ENCODE peak calls at places on chromosomes 12 and 14, in nine cellular contexts. L is posterior cingulate gyrus; B is NCI-H2029; T is epithelial cell of esophagus; J is fibroblast of mammary gland; V is stimulated activated CD8-positive, alpha-beta memory T cell treated with anti-CD3 and anti-CD28 coated beads, Interleukin-7, amount 100 ng/mL, for 4 hours; M is NCI-H82; R is mucosa of gallbladder; W is ELR. K is an unnamed sample.

GRCh38 chr12:38445040-38445439 is 128.5 kb downstream of the ALG10B start:
- DNase-seq in J (no peak), W (no peak), M (no peak), V (no peak), R (no peak), T (no peak), B (no peak), L (peak), K (no peak)

GRCh38 chr12:22447223-22447622 is 97.1 kb downstream of the C2CD5 start:
- DNase-seq in J (no peak), T (peak), M (peak), L (no peak), V (no peak), R (no peak), W (no peak), B (no peak), K (no peak)

GRCh38 chr12:45235087-45236025 is 19.5 kb downstream of the ANO6 start:
- DNase-seq in R (peak), W (peak), L (no peak), V (no peak), T (peak), B (no peak), M (no peak), J (peak), K (no peak)

GRCh38 chr14:67241416-67242362 is at the start of gene PALS1:
- DNase-seq in T (peak), M (peak), R (peak), L (no peak), W (peak), J (peak), V (no peak), B (peak), K (peak)

GRCh38 chr14:97407701-97408407 is 610.7 kb downstream of the VRK1 start:
- DNase-seq in R (no peak), V (no peak), W (no peak), T (no peak), B (no peak), M (no peak), L (no peak), J (no peak), K (no peak)

GRCh38 chr12:3885179-3886094 is 12.2 kb upstream of the PARP11 start:
- DNase-seq in B (no peak), J (peak), M (peak), T (peak), V (no peak), L (no peak), R (peak), W (peak), K (peak)

GRCh38 chr12:4824415-4824814 is 85.3 kb upstream of the KCNA1 start:
- DNase-seq in B (no peak), M (no peak), J (peak), R (no peak), L (no peak), V (no peak), T (peak), W (peak), K (no peak)

GRCh38 chr12:84697141-84697540 is 215.5 kb downstream of the SLC6A15 start:
- DNase-seq in L (no peak), M (no peak), W (no peak), T (no peak), R (no peak), J (no peak), V (no peak), B (no peak), K (no peak)

GRCh38 chr12:26121841-26122680 is 2.8 kb downstream of the BHLHE41 start:
- DNase-seq in L (peak), B (no peak), W (peak), T (peak), J (peak), R (no peak), V (peak), M (peak), K (no peak)

GRCh38 chr14:103711516-103712431 is 3.5 kb downstream of the XRCC3 start:
- DNase-seq in B (peak), T (peak), L (peak), J (no peak), R (no peak), M (no peak), W (no peak), V (no peak), K (no peak)

GRCh38 chr12:24719293-24719721 is 229.6 kb downstream of the BCAT1 start:
- DNase-seq in M (no peak), L (no peak), J (peak), B (no peak), W (peak), R (no peak), T (peak), V (peak), K (no peak)

GRCh38 chr12:94263011-94263786 is 114.8 kb downstream of the PLXNC1 start:
- DNase-seq in L (no peak), B (peak), M (no peak), R (peak), V (peak), W (no peak), T (no peak), J (no peak), K (no peak)

GRCh38 chr12:34393821-34394150 is 371.5 kb downstream of the ALG10 start:
- DNase-seq in R (no peak), T (no peak), M (no peak), V (no peak), J (no peak), B (no peak), L (no peak), W (no peak), K (no peak)

GRCh38 chr12:24069532-24070395 is 120.3 kb upstream of the SOX5 start:
- DNase-seq in T (peak), M (peak), V (no peak), L (peak), W (no peak), B (peak), R (peak), J (no peak), K (no peak)

GRCh38 chr14:29235991-29236390 is 469.4 kb downstream of the FOXG1 start:
- DNase-seq in M (no peak), R (no peak), B (no peak), W (peak), L (no peak), V (no peak), J (peak), T (no peak), K (no peak)

GRCh38 chr12:6092784-6093722 is 31.4 kb downstream of the VWF start:
- DNase-seq in J (peak), V (no peak), L (no peak), R (peak), M (no peak), T (peak), W (peak), B (no peak), K (peak)

GRCh38 chr12:75862692-75863471 is 168.7 kb downstream of the PHLDA1 start:
- DNase-seq in L (no peak), J (peak), B (no peak), R (no peak), M (no peak), W (peak), T (peak), V (no peak), K (no peak)

GRCh38 chr14:102280376-102280962 is 24.5 kb downstream of the MOK start:
- DNase-seq in W (peak), M (no peak), B (no peak), L (no peak), T (peak), J (peak), R (no peak), V (no peak), K (peak)

GRCh38 chr12:89827592-89827991 is 119.0 kb upstream of the ATP2B1 start:
- DNase-seq in V (no peak), T (no peak), R (no peak), M (peak), W (no peak), J (no peak), L (no peak), B (no peak), K (no peak)

GRCh38 chr12:46136239-46136638 is 132.6 kb downstream of the SLC38A1 start:
- DNase-seq in B (no peak), L (no peak), T (no peak), M (no peak), R (peak), W (no peak), J (no peak), V (no peak), K (no peak)

GRCh38 chr12:52044284-52044983 is 6.8 kb upstream of the NR4A1 start:
- DNase-seq in T (no peak), R (peak), J (peak), M (no peak), V (no peak), B (no peak), W (no peak), L (peak), K (no peak)

GRCh38 chr12:76544601-76545261 is 14.8 kb downstream of the OSBPL8 start:
- DNase-seq in J (no peak), V (no peak), B (no peak), W (no peak), L (no peak), M (no peak), R (no peak), T (peak), K (no peak)

GRCh38 chr14:91252901-91253794 is 8.6 kb upstream of the GPR68 start:
- DNase-seq in L (peak), V (peak), T (no peak), B (no peak), M (peak), J (no peak), R (no peak), W (peak), K (no peak)

GRCh38 chr14:61668267-61668666 is 27.0 kb upstream of the HIF1A start:
- DNase-seq in V (peak), W (no peak), T (peak), L (no peak), J (no peak), R (no peak), M (no peak), B (no peak), K (no peak)

K was measured in AG04450.